ENCODE peak calls at places on chromosomes 4 and X, in four cellular contexts. E, Z, A and H are unnamed samples.

GRCh38 chrX:23592741-23593140 is 74.6 kb upstream of the PRDX4 start:
- DNase-seq in E (no peak), Z (no peak), A (no peak), H (no peak)

GRCh38 chr4:3413675-3414420 is 27.9 kb upstream of the HGFAC start:
- DNase-seq in E (no peak), Z (no peak), A (no peak), H (no peak)

GRCh38 chrX:112211459-112211858 is 128.9 kb upstream of the TRPC5 start:
- DNase-seq in E (no peak), Z (peak; percentile 3), A (peak; percentile 5), H (no peak)

GRCh38 chr4:157115613-157116340 is 39.8 kb downstream of the GLRB start:
- DNase-seq in E (no peak), Z (no peak), A (peak; percentile 57), H (no peak)

GRCh38 chr4:73275318-73275654 is 16.7 kb upstream of the ANKRD17 start:
- DNase-seq in E (no peak), Z (no peak), A (no peak), H (no peak)

GRCh38 chr4:14348506-14348905 is 653.8 kb upstream of the CPEB2 start:
- DNase-seq in E (no peak), Z (no peak), A (peak; percentile 1), H (no peak)

GRCh38 chr4:43496188-43496587 is 603.7 kb downstream of the GRXCR1 start:
- DNase-seq in E (no peak), Z (no peak), A (peak; percentile 9), H (no peak)

GRCh38 chrX:38055170-38055847 is 49.0 kb downstream of the SYTL5 start:
- DNase-seq in E (no peak), Z (no peak), A (peak; percentile 86), H (no peak)

GRCh38 chr4:7984286-7984925 is 44.7 kb upstream of the AFAP1 start:
- DNase-seq in E (no peak), Z (no peak), A (no peak), H (peak; percentile 45)

GRCh38 chr4:45663495-45664148 is 460.2 kb downstream of the GABRG1 start:
- DNase-seq in E (no peak), Z (no peak), A (no peak), H (no peak)

GRCh38 chr4:8851321-8852117 is 20.1 kb downstream of the HMX1 start:
- DNase-seq in E (no peak), Z (no peak), A (no peak), H (no peak)

GRCh38 chr4:60724623-60725022 is 475.5 kb upstream of the ADGRL3 start:
- DNase-seq in E (no peak), Z (no peak), A (peak; percentile 1), H (no peak)

GRCh38 chr4:3832536-3833220 is 66.5 kb downstream of the ADRA2C start:
- DNase-seq in E (no peak), Z (no peak), A (no peak), H (no peak)

GRCh38 chr4:29390921-29391320 is 1329.2 kb upstream of the PCDH7 start:
- DNase-seq in E (no peak), Z (no peak), A (no peak), H (no peak)

GRCh38 chrX:63349307-63349706 is 1.8 kb downstream of the SPIN4 start:
- DNase-seq in E (no peak), Z (no peak), A (peak; percentile 1), H (no peak)

GRCh38 chr4:125011646-125012045 is 299.1 kb upstream of the ANKRD50 start:
- DNase-seq in E (no peak), Z (no peak), A (no peak), H (no peak)

GRCh38 chrX:1412551-1413161 is 20.7 kb upstream of the SLC25A6 start:
- DNase-seq in E (no peak), Z (no peak), A (no peak), H (no peak)

GRCh38 chr4:83389037-83389755 is 54.5 kb upstream of the HPSE start:
- DNase-seq in E (no peak), Z (no peak), A (no peak), H (no peak)

GRCh38 chr4:1464581-1465171 is 58.4 kb upstream of the NKX1-1 start:
- DNase-seq in E (no peak), Z (no peak), A (no peak), H (no peak)

GRCh38 chr4:140118931-140119640 is 34.9 kb downstream of the MAML3 start:
- DNase-seq in E (no peak), Z (no peak), A (no peak), H (no peak)

GRCh38 chr4:69713593-69713992 is 46.8 kb downstream of the SULT1B1 start:
- DNase-seq in E (no peak), Z (no peak), A (no peak), H (no peak)

GRCh38 chr4:25377572-25377882 is 464 bp downstream of the ANAPC4 start:
- DNase-seq in E (no peak), Z (peak; percentile 8), A (peak; percentile 3), H (no peak)

GRCh38 chr4:999863-1000425 is 6.7 kb upstream of the SLC26A1 start:
- DNase-seq in E (no peak), Z (no peak), A (no peak), H (no peak)

GRCh38 chrX:41558531-41558930 is 111.4 kb downstream of the NYX start:
- DNase-seq in E (no peak), Z (peak; percentile 9), A (peak; percentile 8), H (peak; percentile 20)

GRCh38 chr4:38131371-38132139 is 171.4 kb downstream of the PTTG2 start:
- DNase-seq in E (no peak), Z (peak; percentile 91), A (peak; percentile 31), H (peak; percentile 84)

GRCh38 chr4:8291036-8291682 is 21.6 kb downstream of the HTRA3 start:
- DNase-seq in E (no peak), Z (no peak), A (no peak), H (no peak)

GRCh38 chrX:125507119-125507518 is 187.4 kb downstream of the TEX13C start:
- DNase-seq in E (no peak), Z (no peak), A (peak; percentile 1), H (no peak)

GRCh38 chrX:78595901-78596502 is 63.1 kb downstream of the RTL3 start:
- DNase-seq in E (no peak), Z (peak; percentile 20), A (peak; percentile 63), H (no peak)

GRCh38 chrX:112147206-112147605 is 64.6 kb upstream of the TRPC5 start:
- DNase-seq in E (no peak), Z (no peak), A (peak; percentile 0), H (no peak)